ENCODE peak calls at places on chromosomes 16 and 17, in ten cellular contexts. F is lower leg skin; U is KG1; M is non-pigmented ciliary epithelial cell; L is Karpas-422; E is activated CD8-positive, alpha-beta memory T cell treated with anti-CD3 and anti-CD28 coated beads for 48 hours; N is fibroblast of lung; G is H7; P is osteoblast; H is cardiac muscle cell. K is an unnamed sample.
A peak's percentile ranks its signal among the peaks of the same experiment; 100 is the strongest.

GRCh38 chr16:6616746-6617145 is 715.9 kb upstream of the RBFOX1 start:
- DNase-seq in F (no peak), U (no peak), M (no peak), L (no peak), E (no peak), N (no peak), G (no peak), P (no peak), H (no peak), K (no peak)

GRCh38 chr16:84599528-84600202 is 18.2 kb downstream of the COTL1 start:
- DNase-seq in F (peak; percentile 47), U (peak; percentile 88), M (peak; percentile 61), L (peak; percentile 85), E (no peak), N (peak; percentile 89), G (peak; percentile 86), P (peak; percentile 92), H (peak; percentile 94), K (peak; percentile 51)

GRCh38 chr16:56986361-56986760 is 3.0 kb upstream of the NLRC5 start:
- DNase-seq in F (no peak), U (no peak), M (no peak), L (peak; percentile 60), E (no peak), N (no peak), G (no peak), P (peak; percentile 62), H (no peak), K (no peak)

GRCh38 chr16:78129349-78129748 is 29.9 kb downstream of the WWOX start:
- DNase-seq in F (no peak), U (no peak), M (no peak), L (no peak), E (no peak), N (no peak), G (no peak), P (no peak), H (no peak), K (no peak)

GRCh38 chr17:45287526-45288264 is 25.8 kb upstream of the SPATA32 start:
- DNase-seq in F (no peak), U (no peak), M (no peak), L (no peak), E (no peak), N (no peak), G (no peak), P (peak; percentile 62), H (no peak), K (no peak)

GRCh38 chr17:34299918-34300600 is 14.5 kb downstream of the CCL11 start:
- DNase-seq in F (no peak), U (no peak), M (peak; percentile 43), L (no peak), E (no peak), N (peak; percentile 28), G (no peak), P (no peak), H (peak; percentile 58), K (no peak)

GRCh38 chr16:3509470-3509928 is 8.7 kb downstream of the CLUAP1 start:
- DNase-seq in F (no peak), U (no peak), M (no peak), L (no peak), E (no peak), N (no peak), G (no peak), P (no peak), H (no peak), K (no peak)

GRCh38 chr17:17041018-17041521 is 1.2 kb upstream of the MPRIP start:
- DNase-seq in F (no peak), U (no peak), M (no peak), L (no peak), E (no peak), N (no peak), G (peak; percentile 47), P (peak; percentile 98), H (no peak), K (peak; percentile 66)

GRCh38 chr16:63904182-63904581 is 1217.7 kb downstream of the CDH11 start:
- DNase-seq in F (no peak), U (no peak), M (no peak), L (no peak), E (no peak), N (no peak), G (no peak), P (no peak), H (no peak), K (no peak)

GRCh38 chr16:2079311-2079800 is 31.6 kb downstream of the TSC2 start:
- DNase-seq in F (no peak), U (no peak), M (no peak), L (no peak), E (no peak), N (no peak), G (peak; percentile 70), P (no peak), H (no peak), K (no peak)

GRCh38 chr17:36501351-36501750 is 14.9 kb downstream of the ZNHIT3 start:
- DNase-seq in F (no peak), U (no peak), M (no peak), L (no peak), E (no peak), N (no peak), G (no peak), P (no peak), H (no peak), K (no peak)

GRCh38 chr16:76309639-76310335 is 32.6 kb downstream of the CNTNAP4 start:
- DNase-seq in F (no peak), U (no peak), M (no peak), L (peak; percentile 60), E (no peak), N (no peak), G (no peak), P (peak; percentile 31), H (no peak), K (no peak)

GRCh38 chr17:31321481-31321880 is at the start of gene EVI2A:
- DNase-seq in F (no peak), U (peak; percentile 78), M (no peak), L (peak; percentile 62), E (no peak), N (peak; percentile 76), G (no peak), P (peak; percentile 27), H (peak; percentile 88), K (no peak)

GRCh38 chr16:69796285-69797118 is 34.4 kb downstream of the WWP2 start:
- DNase-seq in F (peak; percentile 33), U (peak; percentile 4), M (peak; percentile 32), L (peak; percentile 92), E (no peak), N (peak; percentile 84), G (peak; percentile 66), P (peak; percentile 84), H (peak; percentile 81), K (peak; percentile 47)